ENCODE peak calls at places on chromosomes 11 and 22, in eight cellular contexts. C, I, M, S, E, K, J and P are unnamed samples.

GRCh38 chr22:46090051-46090591 is 60.2 kb upstream of the PPARA start:
- DNase-seq in J (no peak), E (no peak), S (no peak), C (no peak), K (no peak), M (no peak), I (no peak), P (no peak)

GRCh38 chr22:39750759-39751158 is 142.8 kb downstream of the ENTHD1 start:
- DNase-seq in C (no peak), E (no peak), J (no peak), I (no peak), S (no peak), M (no peak), K (no peak), P (no peak)

GRCh38 chr11:7348432-7349298 is 97.0 kb downstream of the SYT9 start:
- DNase-seq in M (no peak), C (no peak), E (peak), K (peak), I (no peak), J (peak), S (no peak), P (no peak)

GRCh38 chr11:26286472-26287066 is 45.4 kb upstream of the ANO3 start:
- DNase-seq in E (no peak), S (peak), M (no peak), I (no peak), J (no peak), K (peak), C (peak), P (peak)

GRCh38 chr11:20031155-20032001 is 128.9 kb downstream of the DBX1 start:
- DNase-seq in S (no peak), M (no peak), C (peak), I (no peak), E (no peak), K (peak), J (peak), P (peak)

GRCh38 chr11:84800755-84801346 is 826.3 kb downstream of the DLG2 start:
- DNase-seq in I (no peak), K (no peak), S (no peak), E (no peak), J (peak), C (peak), M (no peak), P (peak)

GRCh38 chr11:105202844-105203548 is 63.4 kb upstream of the CARD18 start:
- DNase-seq in S (no peak), C (peak), I (peak), J (peak), E (no peak), M (no peak), K (peak), P (peak)

GRCh38 chr11:69799582-69799981 is 19.6 kb downstream of the FGF3 start:
- DNase-seq in M (no peak), I (no peak), E (no peak), K (peak), S (no peak), C (peak), J (no peak), P (peak)

GRCh38 chr11:27193434-27194225 is 153.0 kb downstream of the BBOX1 start:
- DNase-seq in E (no peak), K (no peak), S (no peak), M (no peak), C (no peak), I (no peak), J (no peak), P (no peak)

GRCh38 chr11:117870176-117870952 is 6.1 kb downstream of the FXYD6 start:
- DNase-seq in K (no peak), J (no peak), M (no peak), S (no peak), C (no peak), I (no peak), E (no peak), P (no peak)

GRCh38 chr11:44258190-44258489 is 51.8 kb downstream of the ALX4 start:
- DNase-seq in S (no peak), J (no peak), I (no peak), C (no peak), K (peak), M (no peak), E (no peak), P (no peak)

GRCh38 chr11:35303596-35304392 is 115.6 kb downstream of the SLC1A2 start:
- DNase-seq in E (no peak), S (no peak), C (peak), I (no peak), K (peak), J (no peak), M (no peak), P (peak)

GRCh38 chr11:75779960-75780359 is 11.4 kb downstream of the DGAT2 start:
- DNase-seq in K (no peak), S (no peak), I (no peak), C (no peak), M (no peak), E (no peak), J (no peak), P (no peak)

GRCh38 chr11:68342459-68343158 is 30.2 kb downstream of the LRP5 start:
- DNase-seq in I (no peak), M (no peak), E (no peak), C (peak), J (peak), S (no peak), K (no peak), P (no peak)

GRCh38 chr22:17157714-17158113 is 1.4 kb downstream of the HDHD5 start:
- DNase-seq in J (no peak), M (no peak), S (no peak), K (no peak), E (no peak), I (no peak), C (no peak), P (no peak)

GRCh38 chr11:1202776-1203504 is 19.9 kb upstream of the MUC5B start:
- DNase-seq in C (peak), M (peak), K (peak), J (peak), S (peak), E (no peak), I (peak), P (peak)

GRCh38 chr11:66953431-66953833 is 4.8 kb downstream of the PC start:
- DNase-seq in S (no peak), C (no peak), E (no peak), I (no peak), K (no peak), J (no peak), M (no peak), P (no peak)

GRCh38 chr11:79098096-79098495 is 342.7 kb downstream of the TENM4 start:
- DNase-seq in S (no peak), K (no peak), J (peak), I (no peak), E (no peak), C (no peak), M (no peak), P (no peak)

GRCh38 chr11:100942016-100942415 is 187.6 kb downstream of the PGR start:
- DNase-seq in S (no peak), I (no peak), K (no peak), E (no peak), M (no peak), C (no peak), J (no peak), P (peak)

GRCh38 chr22:22167791-22168189 is 76.8 kb upstream of the VPREB1 start:
- DNase-seq in S (no peak), M (no peak), K (no peak), I (no peak), C (no peak), J (no peak), E (no peak), P (no peak)

GRCh38 chr11:69101100-69101791 is 52.5 kb downstream of the TPCN2 start:
- DNase-seq in S (peak), E (no peak), I (peak), J (peak), K (peak), M (peak), C (peak), P (peak)

GRCh38 chr22:41367039-41367679 is 14.6 kb upstream of the TEF start:
- DNase-seq in J (peak), K (peak), I (no peak), M (no peak), E (no peak), S (peak), C (peak), P (peak)

GRCh38 chr11:77236901-77237300 is 64.6 kb downstream of the GDPD4 start:
- DNase-seq in J (no peak), C (no peak), I (no peak), M (no peak), S (no peak), E (no peak), K (peak), P (no peak)

GRCh38 chr11:3091081-3091845 is 34.0 kb upstream of the CARS1 start:
- DNase-seq in S (no peak), K (no peak), I (no peak), M (no peak), C (no peak), E (no peak), J (no peak), P (no peak)

GRCh38 chr22:46596819-46597218 is 23.4 kb upstream of the GRAMD4 start:
- DNase-seq in K (no peak), M (no peak), J (peak), I (no peak), E (no peak), S (no peak), C (peak), P (no peak)

GRCh38 chr11:7555067-7555699 is 41.4 kb downstream of the PPFIBP2 start:
- DNase-seq in J (no peak), M (no peak), E (no peak), C (peak), I (no peak), K (peak), S (no peak), P (no peak)

GRCh38 chr11:93249437-93250210 is 51.8 kb upstream of the SLC36A4 start:
- DNase-seq in M (no peak), I (no peak), C (peak), J (no peak), S (no peak), K (peak), E (no peak), P (no peak)

GRCh38 chr11:77037057-77037456 is 2.9 kb downstream of the B3GNT6 start:
- DNase-seq in M (no peak), E (no peak), S (no peak), K (no peak), J (no peak), I (no peak), C (no peak), P (no peak)

GRCh38 chr22:19109198-19110063 is 12.8 kb downstream of the DGCR2 start:
- DNase-seq in I (peak), S (no peak), E (no peak), C (peak), M (no peak), K (peak), J (peak), P (peak)

GRCh38 chr11:125960771-125961170 is 14.9 kb downstream of the VSIG10L2 start:
- DNase-seq in M (no peak), J (no peak), I (no peak), S (no peak), E (no peak), K (no peak), C (no peak), P (no peak)

GRCh38 chr22:24474221-24474620 is 20.9 kb upstream of the UPB1 start:
- DNase-seq in S (no peak), M (no peak), C (peak), J (peak), I (no peak), E (no peak), K (peak), P (peak)

GRCh38 chr11:116610190-116610589 is 162.6 kb downstream of the BUD13 start:
- DNase-seq in S (no peak), M (no peak), K (no peak), J (no peak), E (no peak), C (no peak), I (no peak), P (no peak)

GRCh38 chr22:18133452-18133851 is 16.5 kb upstream of the USP18 start:
- DNase-seq in J (no peak), E (no peak), I (no peak), S (no peak), C (no peak), K (no peak), M (no peak), P (peak)

GRCh38 chr11:73750238-73750637 is 10.6 kb downstream of the RAB6A start:
- DNase-seq in J (no peak), M (no peak), S (no peak), I (no peak), E (no peak), K (no peak), C (no peak), P (no peak)

GRCh38 chr11:13337986-13338436 is 60.4 kb downstream of the BMAL1 start:
- DNase-seq in I (no peak), E (no peak), S (no peak), C (peak), K (peak), J (peak), M (no peak), P (peak)

GRCh38 chr11:120867024-120867423 is 156.9 kb upstream of the TBCEL start:
- DNase-seq in M (no peak), I (no peak), C (no peak), J (no peak), E (no peak), S (no peak), K (no peak), P (no peak)

GRCh38 chr22:22429374-22430108 is 79.0 kb downstream of the ZNF280B start:
- DNase-seq in M (no peak), S (no peak), E (no peak), K (no peak), C (no peak), I (no peak), J (no peak), P (peak)

GRCh38 chr11:86141645-86142569 is 73.0 kb upstream of the PICALM start:
- DNase-seq in K (no peak), I (no peak), S (no peak), J (no peak), M (no peak), C (no peak), E (no peak), P (no peak)

GRCh38 chr11:64900263-64900678 is 16.7 kb downstream of the ATG2A start:
- DNase-seq in I (peak), J (peak), M (peak), K (no peak), C (no peak), E (no peak), S (no peak), P (no peak)

GRCh38 chr11:117068303-117068860 is 29.8 kb downstream of the SIK3 start:
- DNase-seq in M (no peak), J (no peak), K (no peak), C (no peak), I (no peak), E (no peak), S (no peak), P (no peak)